ENCODE peak calls at places on chromosomes 6 and 20, in four cellular contexts. J, Y, Z and U are unnamed samples.

GRCh38 chr20:36908603-36909002 is 32.7 kb downstream of the TLDC2 start:
- DNase-seq in J (no peak), Y (no peak), Z (no peak), U (no peak)

GRCh38 chr6:79750806-79751205 is 119.7 kb downstream of the SH3BGRL2 start:
- DNase-seq in J (no peak), Y (no peak), Z (no peak), U (no peak)

GRCh38 chr6:50270427-50270826 is 220.7 kb upstream of the DEFB112 start:
- DNase-seq in J (no peak), Y (no peak), Z (no peak), U (no peak)

GRCh38 chr6:123508290-123508689 is 128.5 kb downstream of the TRDN start:
- DNase-seq in J (no peak), Y (no peak), Z (no peak), U (no peak)

GRCh38 chr20:48205786-48206185 is 420.5 kb upstream of the SULF2 start:
- DNase-seq in J (no peak), Y (no peak), Z (no peak), U (no peak)

GRCh38 chr6:41077536-41077935 is 4.8 kb downstream of the NFYA start:
- DNase-seq in J (no peak), Y (no peak), Z (no peak), U (no peak)

GRCh38 chr6:113495521-113495920 is 361.6 kb upstream of the MARCKS start:
- DNase-seq in J (no peak), Y (no peak), Z (no peak), U (no peak)

GRCh38 chr20:25280051-25280573 is 32.2 kb downstream of the PYGB start:
- DNase-seq in J (no peak), Y (no peak), Z (peak), U (no peak)

GRCh38 chr6:119161450-119161849 is 83.0 kb upstream of the FAM184A start:
- DNase-seq in J (no peak), Y (no peak), Z (no peak), U (no peak)